ENCODE peak calls at places on chromosomes 11 and 22, in four cellular contexts. W is NCI-H2029 treated with DMSO at 0.1 percent for 48 hours; M is activated naive CD8-positive, alpha-beta T cell treated with anti-CD3 and anti-CD28 coated beads, Interleukin-2, amount 50 U/mL, for 24 hours; J is iPS-NIHi11. O is an unnamed sample.

GRCh38 chr11:100903284-100903683 is 216.2 kb downstream of the ARHGAP42 start:
- DNase-seq in M (no peak), J (no peak), W (no peak), O (no peak)

GRCh38 chr11:111455291-111456085 is 56.7 kb downstream of the BTG4 start:
- DNase-seq in J (no peak), W (no peak), M (no peak), O (no peak)

GRCh38 chr11:8038811-8039529 is 42.0 kb upstream of the TUB start:
- DNase-seq in W (no peak), M (no peak), J (no peak), O (no peak)

GRCh38 chr11:16605440-16605970 is 132.9 kb upstream of the C11orf58 start:
- DNase-seq in M (no peak), W (no peak), J (peak), O (peak)

GRCh38 chr11:128725630-128726461 is 32.0 kb downstream of the FLI1 start:
- DNase-seq in J (no peak), M (no peak), W (no peak), O (no peak)

GRCh38 chr11:126765196-126765595 is 235.4 kb downstream of the KIRREL3 start:
- DNase-seq in J (no peak), W (no peak), M (no peak), O (no peak)

GRCh38 chr22:46025973-46026906 is 49.3 kb upstream of the WNT7B start:
- DNase-seq in J (no peak), W (no peak), M (no peak), O (no peak)

GRCh38 chr22:49735411-49736311 is 92.0 kb downstream of the BRD1 start:
- DNase-seq in M (no peak), W (no peak), J (peak), O (peak)

GRCh38 chr11:15379483-15379882 is 264.8 kb downstream of the INSC start:
- DNase-seq in W (no peak), M (no peak), J (no peak), O (no peak)

GRCh38 chr11:115961168-115962003 is 457.2 kb upstream of the CADM1 start:
- DNase-seq in M (no peak), W (no peak), J (no peak), O (no peak)

GRCh38 chr11:46248270-46249102 is 29.0 kb upstream of the CREB3L1 start:
- DNase-seq in J (no peak), W (no peak), M (no peak), O (peak)

GRCh38 chr11:65112551-65113360 is 1.1 kb downstream of the TM7SF2 start:
- DNase-seq in J (peak), W (no peak), M (peak), O (peak)

GRCh38 chr22:30636226-30637077 is 871 bp downstream of the SLC35E4 start:
- DNase-seq in W (no peak), M (peak), J (no peak), O (peak)

GRCh38 chr11:86743223-86744118 is 56.9 kb upstream of the PRSS23 start:
- DNase-seq in M (peak), W (no peak), J (no peak), O (peak)

GRCh38 chr22:19568337-19569311 is 44.4 kb upstream of the CLDN5 start:
- DNase-seq in J (no peak), W (peak), M (no peak), O (no peak)

GRCh38 chr22:19578180-19579004 is 54.2 kb upstream of the CLDN5 start:
- DNase-seq in J (no peak), W (no peak), M (no peak), O (peak)

GRCh38 chr11:14445542-14446530 is 53.8 kb downstream of the COPB1 start:
- DNase-seq in J (no peak), M (no peak), W (no peak), O (no peak)

GRCh38 chr11:74004694-74005615 is 3.9 kb downstream of the UCP3 start:
- DNase-seq in M (peak), W (peak), J (no peak), O (peak)

GRCh38 chr22:32801436-32802290 is at the start of gene TIMP3:
- DNase-seq in M (no peak), J (peak), W (no peak), O (peak)

GRCh38 chr11:17687946-17688670 is 31.3 kb upstream of the MYOD1 start:
- DNase-seq in J (no peak), M (no peak), W (no peak), O (no peak)

GRCh38 chr11:131027501-131027900 is 111.2 kb upstream of the SNX19 start:
- DNase-seq in J (no peak), W (no peak), M (no peak), O (no peak)

GRCh38 chr11:2809854-2810253 is 75.7 kb downstream of the CDKN1C start:
- DNase-seq in J (no peak), M (no peak), W (no peak), O (no peak)

GRCh38 chr22:39292561-39293074 is 26.8 kb downstream of the RPL3 start:
- DNase-seq in W (peak), J (peak), M (no peak), O (peak)

GRCh38 chr11:61533401-61533800 is 24.9 kb downstream of the LRRC10B start:
- DNase-seq in W (peak), M (no peak), J (no peak), O (no peak)

GRCh38 chr11:69308936-69309799 is 15.2 kb downstream of the MYEOV start:
- DNase-seq in W (no peak), J (no peak), M (no peak), O (no peak)

GRCh38 chr11:66651011-66651410 is 12.5 kb downstream of the RBM4 start:
- DNase-seq in M (no peak), W (no peak), J (no peak), O (no peak)

GRCh38 chr11:104051806-104052205 is 15.4 kb downstream of the DDI1 start:
- DNase-seq in W (no peak), J (no peak), M (no peak), O (no peak)

GRCh38 chr11:2778630-2779498 is 79.1 kb upstream of the KCNQ1OT1 start:
- DNase-seq in J (peak), W (no peak), M (no peak), O (peak)

GRCh38 chr11:132734217-132734616 is 798.1 kb downstream of the OPCML start:
- DNase-seq in J (no peak), M (no peak), W (no peak), O (no peak)

GRCh38 chr11:16923987-16924386 is 90.2 kb downstream of the PLEKHA7 start:
- DNase-seq in M (no peak), W (no peak), J (no peak), O (no peak)

GRCh38 chr11:118763038-118763437 is 27.9 kb downstream of the DDX6 start:
- DNase-seq in W (no peak), J (no peak), M (no peak), O (no peak)

GRCh38 chr11:2154195-2154585 is 6.8 kb downstream of the INS start:
- DNase-seq in W (no peak), J (no peak), M (no peak), O (no peak)

GRCh38 chr22:48278620-48279464 is 1516.4 kb downstream of the TBC1D22A start:
- DNase-seq in J (no peak), W (no peak), M (no peak), O (no peak)

GRCh38 chr11:100704176-100704575 is 17.1 kb downstream of the ARHGAP42 start:
- DNase-seq in M (no peak), J (no peak), W (no peak), O (no peak)

GRCh38 chr11:92306966-92307504 is 82.4 kb downstream of the FAT3 start:
- DNase-seq in J (no peak), M (no peak), W (no peak), O (no peak)

GRCh38 chr11:93852242-93852641 is 1.8 kb upstream of the VSTM5 start:
- DNase-seq in W (no peak), J (no peak), M (no peak), O (no peak)

GRCh38 chr11:19499999-19500398 is 212.6 kb upstream of the NAV2 start:
- DNase-seq in J (no peak), M (no peak), W (no peak), O (no peak)

GRCh38 chr11:101031713-101032112 is 97.9 kb downstream of the PGR start:
- DNase-seq in W (no peak), M (no peak), J (no peak), O (no peak)

GRCh38 chr22:50443202-50443601 is 31.6 kb downstream of the SBF1 start:
- DNase-seq in J (no peak), W (no peak), M (no peak), O (no peak)

O was measured in erythroblast.